ENCODE peak calls at places on chromosomes 6 and 20, in six cellular contexts. One of them, this sample, is unnamed.

GRCh38 chr6:168699631-168700315 is 258.8 kb downstream of the SMOC2 start:
- DNase-seq in ascending aorta: no peak
- DNase-seq in left lung: no peak
- DNase-seq in tibial nerve: peak; percentile 46
- DNase-seq in dorsolateral prefrontal cortex: no peak
- DNase-seq in left ventricle myocardium inferior: peak; percentile 50
- DNase-seq in this sample: no peak

GRCh38 chr6:102356170-102356569 is 962.7 kb downstream of the GRIK2 start:
- DNase-seq in ascending aorta: no peak
- DNase-seq in left lung: no peak
- DNase-seq in tibial nerve: no peak
- DNase-seq in dorsolateral prefrontal cortex: no peak
- DNase-seq in left ventricle myocardium inferior: no peak
- DNase-seq in this sample: no peak

GRCh38 chr6:34680802-34681515 is 15.6 kb downstream of the ILRUN start:
- DNase-seq in ascending aorta: no peak
- DNase-seq in left lung: no peak
- DNase-seq in tibial nerve: no peak
- DNase-seq in dorsolateral prefrontal cortex: no peak
- DNase-seq in left ventricle myocardium inferior: no peak
- DNase-seq in this sample: no peak

GRCh38 chr6:108942556-108943492 is 94.6 kb downstream of the ARMC2 start:
- DNase-seq in ascending aorta: no peak
- DNase-seq in left lung: no peak
- DNase-seq in tibial nerve: no peak
- DNase-seq in dorsolateral prefrontal cortex: no peak
- DNase-seq in left ventricle myocardium inferior: no peak
- DNase-seq in this sample: no peak

GRCh38 chr6:16698988-16699868 is 62.0 kb downstream of the ATXN1 start:
- DNase-seq in ascending aorta: no peak
- DNase-seq in left lung: no peak
- DNase-seq in tibial nerve: no peak
- DNase-seq in dorsolateral prefrontal cortex: no peak
- DNase-seq in left ventricle myocardium inferior: no peak
- DNase-seq in this sample: no peak

GRCh38 chr6:5053038-5053437 is 32.1 kb upstream of the PPP1R3G start:
- DNase-seq in ascending aorta: no peak
- DNase-seq in left lung: no peak
- DNase-seq in tibial nerve: no peak
- DNase-seq in dorsolateral prefrontal cortex: no peak
- DNase-seq in left ventricle myocardium inferior: no peak
- DNase-seq in this sample: no peak

GRCh38 chr20:59145926-59146800 is 17.5 kb upstream of the ZNF831 start:
- DNase-seq in ascending aorta: no peak
- DNase-seq in left lung: no peak
- DNase-seq in tibial nerve: no peak
- DNase-seq in dorsolateral prefrontal cortex: peak; percentile 63
- DNase-seq in left ventricle myocardium inferior: no peak
- DNase-seq in this sample: no peak

GRCh38 chr6:44020148-44020547 is 107.1 kb downstream of the MRPL14 start:
- DNase-seq in ascending aorta: no peak
- DNase-seq in left lung: no peak
- DNase-seq in tibial nerve: no peak
- DNase-seq in dorsolateral prefrontal cortex: peak; percentile 10
- DNase-seq in left ventricle myocardium inferior: peak; percentile 51
- DNase-seq in this sample: peak; percentile 3

GRCh38 chr6:26388014-26388413 is 5.1 kb downstream of the BTN2A2 start:
- DNase-seq in ascending aorta: no peak
- DNase-seq in left lung: no peak
- DNase-seq in tibial nerve: no peak
- DNase-seq in dorsolateral prefrontal cortex: no peak
- DNase-seq in left ventricle myocardium inferior: no peak
- DNase-seq in this sample: no peak

GRCh38 chr20:62350098-62350628 is 16.9 kb downstream of the LAMA5 start:
- DNase-seq in ascending aorta: no peak
- DNase-seq in left lung: peak; percentile 77
- DNase-seq in tibial nerve: no peak
- DNase-seq in dorsolateral prefrontal cortex: no peak
- DNase-seq in left ventricle myocardium inferior: no peak
- DNase-seq in this sample: peak; percentile 6

GRCh38 chr6:167329014-167329413 is 4.1 kb downstream of the TTLL2 start:
- DNase-seq in ascending aorta: no peak
- DNase-seq in left lung: no peak
- DNase-seq in tibial nerve: no peak
- DNase-seq in dorsolateral prefrontal cortex: no peak
- DNase-seq in left ventricle myocardium inferior: no peak
- DNase-seq in this sample: no peak

GRCh38 chr6:39566381-39566934 is 158.8 kb downstream of the KIF6 start:
- DNase-seq in ascending aorta: no peak
- DNase-seq in left lung: no peak
- DNase-seq in tibial nerve: no peak
- DNase-seq in dorsolateral prefrontal cortex: no peak
- DNase-seq in left ventricle myocardium inferior: no peak
- DNase-seq in this sample: no peak

GRCh38 chr6:147063469-147064031 is 140.7 kb upstream of the STXBP5 start:
- DNase-seq in ascending aorta: no peak
- DNase-seq in left lung: no peak
- DNase-seq in tibial nerve: no peak
- DNase-seq in dorsolateral prefrontal cortex: no peak
- DNase-seq in left ventricle myocardium inferior: no peak
- DNase-seq in this sample: no peak

GRCh38 chr20:32830437-32830836 is 10.7 kb downstream of the MAPRE1 start:
- DNase-seq in ascending aorta: peak; percentile 69
- DNase-seq in left lung: peak; percentile 45
- DNase-seq in tibial nerve: peak; percentile 64
- DNase-seq in dorsolateral prefrontal cortex: no peak
- DNase-seq in left ventricle myocardium inferior: no peak
- DNase-seq in this sample: no peak

GRCh38 chr6:55943329-55943728 is 67.9 kb upstream of the BMP5 start:
- DNase-seq in ascending aorta: no peak
- DNase-seq in left lung: no peak
- DNase-seq in tibial nerve: no peak
- DNase-seq in dorsolateral prefrontal cortex: no peak
- DNase-seq in left ventricle myocardium inferior: no peak
- DNase-seq in this sample: no peak

GRCh38 chr6:137216106-137216505 is 3.1 kb downstream of the IFNGR1 start:
- DNase-seq in ascending aorta: no peak
- DNase-seq in left lung: no peak
- DNase-seq in tibial nerve: no peak
- DNase-seq in dorsolateral prefrontal cortex: no peak
- DNase-seq in left ventricle myocardium inferior: no peak
- DNase-seq in this sample: no peak

GRCh38 chr20:51624157-51624731 is 81.7 kb upstream of the NFATC2 start:
- DNase-seq in ascending aorta: no peak
- DNase-seq in left lung: peak; percentile 43
- DNase-seq in tibial nerve: peak; percentile 53
- DNase-seq in dorsolateral prefrontal cortex: no peak
- DNase-seq in left ventricle myocardium inferior: peak; percentile 39
- DNase-seq in this sample: peak; percentile 49

GRCh38 chr20:12715371-12715770 is 293.4 kb upstream of the SPTLC3 start:
- DNase-seq in ascending aorta: no peak
- DNase-seq in left lung: no peak
- DNase-seq in tibial nerve: no peak
- DNase-seq in dorsolateral prefrontal cortex: no peak
- DNase-seq in left ventricle myocardium inferior: no peak
- DNase-seq in this sample: no peak

GRCh38 chr20:46219190-46219589 is 89.1 kb downstream of the CDH22 start:
- DNase-seq in ascending aorta: no peak
- DNase-seq in left lung: no peak
- DNase-seq in tibial nerve: no peak
- DNase-seq in dorsolateral prefrontal cortex: no peak
- DNase-seq in left ventricle myocardium inferior: no peak
- DNase-seq in this sample: no peak

GRCh38 chr20:45039470-45039811 is 61.5 kb downstream of the KCNS1 start:
- DNase-seq in ascending aorta: no peak
- DNase-seq in left lung: no peak
- DNase-seq in tibial nerve: no peak
- DNase-seq in dorsolateral prefrontal cortex: no peak
- DNase-seq in left ventricle myocardium inferior: no peak
- DNase-seq in this sample: no peak

GRCh38 chr6:30685977-30686907 is at the start of gene PPP1R18:
- DNase-seq in ascending aorta: peak; percentile 94
- DNase-seq in left lung: peak; percentile 89
- DNase-seq in tibial nerve: peak; percentile 71
- DNase-seq in dorsolateral prefrontal cortex: peak; percentile 62
- DNase-seq in left ventricle myocardium inferior: peak; percentile 88
- DNase-seq in this sample: peak; percentile 83

GRCh38 chr20:40678286-40678835 is 10.7 kb downstream of the MAFB start:
- DNase-seq in ascending aorta: no peak
- DNase-seq in left lung: no peak
- DNase-seq in tibial nerve: no peak
- DNase-seq in dorsolateral prefrontal cortex: no peak
- DNase-seq in left ventricle myocardium inferior: no peak
- DNase-seq in this sample: no peak

GRCh38 chr6:128882991-128883571 is at the start of gene LAMA2:
- DNase-seq in ascending aorta: peak; percentile 79
- DNase-seq in left lung: peak; percentile 71
- DNase-seq in tibial nerve: peak; percentile 76
- DNase-seq in dorsolateral prefrontal cortex: peak; percentile 79
- DNase-seq in left ventricle myocardium inferior: peak; percentile 91
- DNase-seq in this sample: no peak

GRCh38 chr20:63782051-63782471 is 42.5 kb downstream of the SLC2A4RG start:
- DNase-seq in ascending aorta: no peak
- DNase-seq in left lung: no peak
- DNase-seq in tibial nerve: no peak
- DNase-seq in dorsolateral prefrontal cortex: no peak
- DNase-seq in left ventricle myocardium inferior: no peak
- DNase-seq in this sample: no peak

GRCh38 chr20:57507477-57507876 is 17.5 kb downstream of the CTCFL start:
- DNase-seq in ascending aorta: no peak
- DNase-seq in left lung: no peak
- DNase-seq in tibial nerve: no peak
- DNase-seq in dorsolateral prefrontal cortex: no peak
- DNase-seq in left ventricle myocardium inferior: no peak
- DNase-seq in this sample: no peak

DNA sequence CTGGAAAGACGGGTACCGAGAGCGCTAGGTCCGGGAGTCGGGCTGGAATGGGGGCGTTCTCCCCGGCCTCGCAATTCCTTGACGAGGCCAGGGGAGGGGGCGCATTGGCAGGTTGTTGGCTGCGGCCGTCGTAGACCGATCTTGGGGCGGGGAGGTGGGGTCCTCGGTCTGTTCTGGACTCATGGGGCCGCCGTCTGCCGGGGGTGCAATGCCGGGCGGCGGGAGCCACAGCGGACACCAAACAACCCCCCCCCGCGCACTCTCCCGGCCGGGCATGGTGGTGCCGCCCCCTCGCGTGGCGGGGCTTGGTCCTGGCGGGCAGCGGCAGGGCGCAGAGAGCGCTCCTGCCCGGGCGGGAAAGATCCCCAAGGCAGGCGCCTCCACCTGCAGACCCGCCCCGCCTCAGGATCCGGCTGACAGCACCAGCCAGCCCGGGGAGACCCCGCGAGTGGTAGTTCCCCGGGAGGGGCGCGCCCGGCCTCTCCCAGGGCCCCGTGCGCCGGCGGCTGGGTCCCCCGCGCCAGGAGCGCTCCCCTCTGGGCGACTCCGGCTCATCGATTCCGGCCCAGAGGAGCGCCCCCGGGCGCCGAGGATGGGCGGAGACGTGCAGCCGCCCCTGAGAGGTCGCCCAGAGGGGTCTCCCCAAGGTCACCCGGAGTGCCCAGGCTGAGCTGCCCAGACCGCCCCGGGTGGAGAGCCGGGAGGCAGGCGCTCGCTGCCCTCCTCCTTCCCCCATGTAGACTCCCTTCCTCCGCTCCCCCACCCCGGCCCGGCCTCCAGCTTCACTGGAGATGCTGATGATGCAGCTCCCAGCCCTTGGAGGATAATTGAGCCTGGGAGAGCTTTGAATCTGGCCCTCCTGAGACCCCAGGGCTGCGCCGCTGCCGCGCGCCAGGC is 709 bp downstream of the PPP1R16B start:
- DNase-seq in ascending aorta: no peak
- DNase-seq in left lung: no peak
- DNase-seq in tibial nerve: no peak
- DNase-seq in dorsolateral prefrontal cortex: peak; percentile 61
- DNase-seq in left ventricle myocardium inferior: peak; percentile 18
- DNase-seq in this sample: peak; percentile 21
- TF ChIP-seq CTCF in ascending aorta: no peak
- TF ChIP-seq CTCF in left lung: no peak
- TF ChIP-seq CTCF in tibial nerve: no peak
- TF ChIP-seq CTCF in dorsolateral prefrontal cortex: peak; percentile 26
- TF ChIP-seq CTCF in left ventricle myocardium inferior: no peak
- TF ChIP-seq CTCF in this sample: peak; percentile 21

GRCh38 chr20:47347661-47348462 is 8.6 kb downstream of the ZMYND8 start:
- DNase-seq in ascending aorta: no peak
- DNase-seq in left lung: no peak
- DNase-seq in tibial nerve: no peak
- DNase-seq in dorsolateral prefrontal cortex: no peak
- DNase-seq in left ventricle myocardium inferior: no peak
- DNase-seq in this sample: no peak
- H3K4me3 ChIP-seq in ascending aorta: no peak overlapping the region
- H3K4me3 ChIP-seq in left lung: no peak overlapping the region
- H3K4me3 ChIP-seq in tibial nerve: no peak overlapping the region
- H3K4me3 ChIP-seq in dorsolateral prefrontal cortex: peak overlapping the region; percentile 30
- H3K4me3 ChIP-seq in left ventricle myocardium inferior: no peak overlapping the region
- H3K4me3 ChIP-seq in this sample: no peak overlapping the region

GRCh38 chr6:164415832-164416563 is 893.4 kb downstream of the C6orf118 start:
- DNase-seq in ascending aorta: no peak
- DNase-seq in left lung: no peak
- DNase-seq in tibial nerve: no peak
- DNase-seq in dorsolateral prefrontal cortex: no peak
- DNase-seq in left ventricle myocardium inferior: no peak
- DNase-seq in this sample: no peak
- H3K27ac ChIP-seq in ascending aorta: no peak overlapping the region
- H3K27ac ChIP-seq in left lung: no peak overlapping the region
- H3K27ac ChIP-seq in tibial nerve: peak overlapping the region; percentile 74
- H3K27ac ChIP-seq in dorsolateral prefrontal cortex: peak overlapping the region; percentile 42
- H3K27ac ChIP-seq in left ventricle myocardium inferior: peak overlapping the region; percentile 81
- H3K27ac ChIP-seq in this sample: no peak overlapping the region

DNA sequence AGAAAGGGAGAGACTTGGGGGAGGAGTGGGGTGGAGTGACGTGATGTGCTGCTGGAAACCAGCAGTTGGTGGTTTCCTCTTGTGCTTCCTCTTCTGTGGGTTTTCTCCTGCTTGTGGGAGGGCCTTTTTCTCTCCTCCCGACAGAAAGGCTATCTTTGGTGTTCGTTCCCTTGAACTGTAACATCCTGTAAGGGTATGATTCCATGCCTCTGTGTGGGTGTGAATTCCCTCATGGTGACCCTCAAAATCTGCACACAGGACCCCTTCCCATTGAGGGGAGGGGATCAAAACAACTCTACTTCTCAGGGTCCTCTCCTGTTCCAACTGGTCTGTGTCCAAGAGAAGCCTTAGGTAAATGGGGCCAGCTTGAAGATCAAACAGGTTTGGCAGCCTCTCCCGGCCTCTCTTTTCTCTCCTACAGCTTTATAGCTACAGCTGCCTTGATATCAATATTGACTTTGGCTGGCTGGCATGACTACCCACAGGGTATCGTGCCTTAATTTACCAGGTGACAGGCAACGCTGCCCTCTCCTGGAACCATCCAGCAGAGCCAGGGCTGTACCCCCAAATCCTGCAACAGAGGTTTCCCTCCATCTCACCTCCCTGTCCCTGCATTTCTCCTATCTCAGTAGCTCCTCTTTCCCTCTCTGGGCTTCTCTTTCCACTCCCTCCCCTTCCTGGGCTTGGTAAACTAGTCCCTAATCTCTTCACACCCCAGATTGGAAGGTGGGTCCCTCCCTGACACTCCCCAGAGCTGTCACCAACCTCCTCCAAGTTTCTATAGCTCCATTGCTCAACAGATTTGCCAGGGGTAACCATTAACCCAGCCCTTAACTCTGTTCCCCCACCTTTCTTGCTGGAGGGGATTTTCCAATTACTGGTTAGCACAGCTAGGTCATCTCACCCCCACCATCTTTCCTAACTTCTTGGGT is 1.5 kb upstream of the MSH5 start:
- DNase-seq in ascending aorta: peak; percentile 75
- DNase-seq in left lung: peak; percentile 78
- DNase-seq in tibial nerve: peak; percentile 52
- DNase-seq in dorsolateral prefrontal cortex: no peak
- DNase-seq in left ventricle myocardium inferior: no peak
- DNase-seq in this sample: no peak
- TF ChIP-seq CTCF in ascending aorta: no peak
- TF ChIP-seq CTCF in left lung: no peak
- TF ChIP-seq CTCF in tibial nerve: no peak
- TF ChIP-seq CTCF in dorsolateral prefrontal cortex: peak; percentile 16
- TF ChIP-seq CTCF in left ventricle myocardium inferior: no peak
- TF ChIP-seq CTCF in this sample: peak; percentile 60

This sample was measured in WERI-Rb-1.